ENCODE peak calls at places on chromosomes 13 and 19, in four cellular contexts. J, Q, O and H are unnamed samples.

GRCh38 chr13:49421391-49421790 is 22.5 kb downstream of the CAB39L start:
- DNase-seq in J (no peak), Q (no peak), O (peak; percentile 27), H (no peak)

GRCh38 chr13:36282818-36283432 is 14.7 kb downstream of the CCDC169 start:
- DNase-seq in J (no peak), Q (no peak), O (peak; percentile 62), H (no peak)

GRCh38 chr19:17347361-17347760 is 10.0 kb downstream of the GTPBP3 start:
- DNase-seq in J (no peak), Q (no peak), O (no peak), H (no peak)

GRCh38 chr19:54190942-54191670 is at the start of gene TSEN34:
- DNase-seq in J (peak; percentile 90), Q (no peak), O (peak; percentile 70), H (no peak)

GRCh38 chr13:108086678-108087077 is 128.7 kb downstream of the LIG4 start:
- DNase-seq in J (no peak), Q (no peak), O (no peak), H (no peak)

GRCh38 chr19:13207237-13208130 is 57.3 kb downstream of the IER2 start:
- DNase-seq in J (peak; percentile 56), Q (no peak), O (peak; percentile 50), H (no peak)

GRCh38 chr13:93847162-93847561 is 620.6 kb downstream of the GPC6 start:
- DNase-seq in J (no peak), Q (no peak), O (peak; percentile 92), H (peak; percentile 60)

GRCh38 chr13:40777166-40777956 is 6.4 kb upstream of the MRPS31 start:
- DNase-seq in J (no peak), Q (peak; percentile 46), O (peak; percentile 57), H (no peak)

GRCh38 chr13:109192306-109192705 is 562.9 kb downstream of the MYO16 start:
- DNase-seq in J (no peak), Q (no peak), O (no peak), H (no peak)

GRCh38 chr13:24672141-24673132 is 7.8 kb upstream of the ATP12A start:
- DNase-seq in J (no peak), Q (no peak), O (no peak), H (no peak)

GRCh38 chr19:8585894-8586750 is 8.9 kb upstream of the MYO1F start:
- DNase-seq in J (peak; percentile 63), Q (no peak), O (no peak), H (no peak)

GRCh38 chr19:38385804-38386257 is 2.0 kb downstream of the GGN start:
- DNase-seq in J (no peak), Q (no peak), O (no peak), H (no peak)

GRCh38 chr19:41409288-41409687 is 11.7 kb downstream of the BCKDHA start:
- DNase-seq in J (no peak), Q (no peak), O (peak; percentile 20), H (peak; percentile 40)

GRCh38 chr19:33997690-33998089 is 174.6 kb upstream of the LSM14A start:
- DNase-seq in J (no peak), Q (no peak), O (no peak), H (no peak)
- H3K4me3 ChIP-seq in J (no peak overlapping the region), Q (no peak overlapping the region), O (no peak overlapping the region), H (no peak overlapping the region)

GRCh38 chr19:18946918-18947317 is 5.9 kb upstream of the HOMER3 start:
- DNase-seq in J (no peak), Q (no peak), O (no peak), H (no peak)
- TF ChIP-seq CTCF in J (no peak), Q (no peak), O (no peak), H (no peak)

DNA sequence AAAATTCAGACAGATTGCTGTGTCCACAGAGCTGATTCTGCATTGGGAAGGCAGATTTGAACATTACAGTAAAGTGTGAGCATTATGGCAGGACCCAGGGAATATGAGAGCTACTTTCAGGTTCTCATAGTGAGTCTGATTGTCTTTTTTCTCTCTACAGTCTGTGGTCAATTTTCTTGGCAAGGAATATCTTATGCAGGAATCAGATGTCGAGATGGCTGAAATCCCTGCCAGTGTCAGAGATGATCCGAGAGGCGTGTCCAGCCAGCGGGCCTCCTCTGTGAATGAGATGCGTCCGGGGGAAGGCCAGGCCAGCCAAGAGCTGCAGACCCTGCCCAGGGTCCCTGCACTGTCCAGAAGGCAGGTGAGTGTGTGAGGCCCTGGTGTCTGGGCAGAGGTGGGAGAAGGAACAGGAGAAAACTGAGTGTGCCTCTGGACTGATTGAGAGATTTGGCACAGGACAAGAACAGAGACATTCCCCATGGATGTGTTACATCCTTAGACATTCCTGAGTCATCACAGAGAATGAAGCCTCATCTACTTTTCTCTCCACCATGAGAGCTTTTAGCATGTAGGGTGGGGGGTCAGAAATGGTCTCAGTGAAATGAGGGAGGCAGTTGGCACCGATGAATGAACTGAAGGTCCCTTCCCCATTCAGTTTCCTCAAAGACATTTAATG is 27.3 kb upstream of the EDDM13 start:
- DNase-seq in J (no peak), Q (no peak), O (peak; percentile 70), H (no peak)
- H3K4me3 ChIP-seq in J (no peak overlapping the region), Q (no peak overlapping the region), O (no peak overlapping the region), H (no peak overlapping the region)

GRCh38 chr19:10001899-10002298 is 8.4 kb downstream of the COL5A3 start:
- DNase-seq in J (peak; percentile 71), Q (no peak), O (peak; percentile 59), H (no peak)
- TF ChIP-seq CTCF in J (peak; percentile 37), Q (no peak), O (peak; percentile 62), H (peak; percentile 69)

GRCh38 chr19:934865-935422 is 9.1 kb downstream of the ARID3A start:
- DNase-seq in J (peak; percentile 89), Q (no peak), O (peak; percentile 48), H (no peak)
- H3K4me3 ChIP-seq in J (peak overlapping the region; percentile 12), Q (no peak overlapping the region), O (no peak overlapping the region), H (no peak overlapping the region)

GRCh38 chr19:11581740-11582139 is 4.3 kb upstream of the ACP5 start:
- DNase-seq in J (no peak), Q (no peak), O (peak; percentile 44), H (no peak)

GRCh38 chr19:11587973-11588631 is 9.2 kb upstream of the ZNF627 start:
- DNase-seq in J (no peak), Q (no peak), O (no peak), H (no peak)

GRCh38 chr19:11587302-11587972 is 9.8 kb upstream of the ZNF627 start:
- DNase-seq in J (peak; percentile 74), Q (peak; percentile 32), O (peak; percentile 71), H (no peak)
- TF ChIP-seq CTCF in J (peak; percentile 80), Q (peak; percentile 80), O (peak; percentile 85), H (peak; percentile 88)

GRCh38 chr19:6767357-6768235 is at the start of gene SH2D3A:
- DNase-seq in J (peak; percentile 59), Q (no peak), O (no peak), H (no peak)
- H3K4me3 ChIP-seq in J (peak within 1 kb of the TSS; percentile 45), Q (peak within 1 kb of the TSS; percentile 64), O (no peak within 1 kb of the TSS), H (peak within 1 kb of the TSS; percentile 69)

GRCh38 chr13:95656386-95657015 is 12.0 kb upstream of the DZIP1 start:
- DNase-seq in J (no peak), Q (no peak), O (no peak), H (no peak)

GRCh38 chr13:95659500-95659899 is 15.0 kb upstream of the DZIP1 start:
- DNase-seq in J (no peak), Q (no peak), O (no peak), H (no peak)

GRCh38 chr13:95660981-95661581 is 15.9 kb upstream of the DNAJC3 start:
- DNase-seq in J (no peak), Q (no peak), O (peak; percentile 64), H (no peak)
- TF ChIP-seq CTCF in J (peak; percentile 62), Q (peak; percentile 57), O (peak; percentile 72), H (peak; percentile 67)

DNA sequence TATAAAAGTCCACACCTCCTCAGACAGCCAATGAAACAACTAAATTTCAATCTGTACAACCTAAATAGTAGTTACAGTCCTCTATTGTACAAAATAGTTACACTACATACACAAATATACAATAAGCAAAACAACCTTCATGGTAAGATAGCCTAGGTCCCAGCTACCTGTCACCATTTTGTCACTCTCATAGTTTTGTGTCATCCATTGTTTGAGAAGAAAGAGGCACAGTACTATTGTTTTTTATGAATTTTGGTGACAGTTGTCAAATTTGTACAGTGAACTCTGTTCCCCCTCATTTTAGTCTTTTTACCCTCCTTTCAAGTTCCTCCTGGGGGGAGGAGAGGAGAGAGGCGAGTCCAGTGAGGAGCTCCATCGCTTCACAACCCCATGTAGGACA is 60.2 kb downstream of the SERP2 start:
- DNase-seq in J (no peak), Q (no peak), O (no peak), H (no peak)
- H3K4me3 ChIP-seq in J (peak overlapping the region; percentile 78), Q (peak overlapping the region; percentile 57), O (no peak overlapping the region), H (peak overlapping the region; percentile 81)